ENCODE peak calls at places on chromosome 19, in six cellular contexts. T is heart left ventricle; P is CD8-positive, alpha-beta T cell; V is choroid plexus epithelial cell; O is CD4-positive, CD25-positive, alpha-beta regulatory T cell; N is ascending aorta. Q is an unnamed sample.

GRCh38 chr19:6947745-6948144 is 60.4 kb downstream of the ADGRE1 start:
- DNase-seq in N (no peak), T (no peak), O (no peak), V (peak), P (no peak), Q (peak)

GRCh38 chr19:35637165-35637564 is 4.4 kb upstream of the ETV2 start:
- DNase-seq in P (no peak), N (no peak), T (no peak), O (no peak), V (no peak), Q (no peak)

GRCh38 chr19:6724631-6725185 is 4.3 kb upstream of the C3 start:
- DNase-seq in O (no peak), P (no peak), T (no peak), V (no peak), N (no peak), Q (no peak)

GRCh38 chr19:38892841-38893240 is 6.6 kb downstream of the SIRT2 start:
- DNase-seq in T (no peak), N (no peak), O (no peak), P (no peak), V (no peak), Q (no peak)

GRCh38 chr19:16325671-16326400 is 1.2 kb downstream of the KLF2 start:
- DNase-seq in P (peak), T (peak), V (peak), N (no peak), O (peak), Q (no peak)

GRCh38 chr19:46841458-46842083 is 9.1 kb downstream of the AP2S1 start:
- DNase-seq in O (no peak), N (peak), P (no peak), T (peak), V (peak), Q (no peak)

GRCh38 chr19:44904426-44904994 is 1.1 kb upstream of the APOE start:
- DNase-seq in N (no peak), O (no peak), P (no peak), T (no peak), V (no peak), Q (no peak)

GRCh38 chr19:38388310-38389100 is at the start of gene SPRED3:
- DNase-seq in T (no peak), P (no peak), N (no peak), V (peak), O (no peak), Q (no peak)

GRCh38 chr19:15897738-15898276 is at the start of gene CYP4F2:
- DNase-seq in T (no peak), P (no peak), O (no peak), V (no peak), N (no peak), Q (no peak)

GRCh38 chr19:7242601-7243258 is 51.5 kb downstream of the INSR start:
- DNase-seq in P (no peak), T (no peak), N (peak), V (peak), O (no peak), Q (peak)

GRCh38 chr19:14449321-14449720 is 16.2 kb downstream of the PKN1 start:
- DNase-seq in T (no peak), P (no peak), O (no peak), N (no peak), V (no peak), Q (no peak)

GRCh38 chr19:45786533-45786894 is 4.2 kb upstream of the DMPK start:
- DNase-seq in N (no peak), O (no peak), T (no peak), P (no peak), V (no peak), Q (no peak)

GRCh38 chr19:48724796-48725753 is 5.5 kb upstream of the MAMSTR start:
- DNase-seq in P (no peak), V (peak), T (peak), N (peak), O (no peak), Q (peak)

GRCh38 chr19:48734625-48735024 is 5.8 kb downstream of the RASIP1 start:
- DNase-seq in P (no peak), O (no peak), V (no peak), N (no peak), T (no peak), Q (no peak)

GRCh38 chr19:48726573-48726972 is 7.0 kb upstream of the MAMSTR start:
- DNase-seq in P (no peak), V (no peak), T (no peak), N (no peak), O (no peak), Q (no peak)

GRCh38 chr19:48731452-48731851 is 9.0 kb downstream of the RASIP1 start:
- DNase-seq in T (no peak), O (no peak), V (no peak), N (no peak), P (no peak), Q (no peak)

GRCh38 chr19:48728882-48729645 is 9.5 kb upstream of the MAMSTR start:
- DNase-seq in V (peak), P (no peak), O (no peak), N (no peak), T (no peak), Q (no peak)
- H3K4me3 ChIP-seq in V (peak), P (no peak), O (no peak), N (no peak), T (no peak), Q (no peak)

GRCh38 chr19:17329768-17330545 is 4.7 kb downstream of the ANO8 start:
- DNase-seq in V (no peak), T (no peak), N (no peak), P (no peak), O (no peak), Q (no peak)

GRCh38 chr19:17330546-17331253 is 4.0 kb downstream of the ANO8 start:
- DNase-seq in N (no peak), P (no peak), T (no peak), V (no peak), O (no peak), Q (no peak)

GRCh38 chr19:17328517-17329060 is 6.1 kb downstream of the ANO8 start:
- DNase-seq in V (no peak), P (peak), O (peak), N (no peak), T (no peak), Q (no peak)

GRCh38 chr19:17327654-17328516 is 6.8 kb downstream of the ANO8 start:
- DNase-seq in P (peak), T (no peak), O (peak), N (no peak), V (peak), Q (no peak)

GRCh38 chr19:17329061-17329767 is 5.4 kb downstream of the ANO8 start:
- DNase-seq in O (no peak), V (no peak), N (no peak), T (no peak), P (no peak), Q (no peak)
- H3K4me3 ChIP-seq in O (no peak), V (no peak), N (no peak), T (no peak), P (peak), Q (no peak)

DNA sequence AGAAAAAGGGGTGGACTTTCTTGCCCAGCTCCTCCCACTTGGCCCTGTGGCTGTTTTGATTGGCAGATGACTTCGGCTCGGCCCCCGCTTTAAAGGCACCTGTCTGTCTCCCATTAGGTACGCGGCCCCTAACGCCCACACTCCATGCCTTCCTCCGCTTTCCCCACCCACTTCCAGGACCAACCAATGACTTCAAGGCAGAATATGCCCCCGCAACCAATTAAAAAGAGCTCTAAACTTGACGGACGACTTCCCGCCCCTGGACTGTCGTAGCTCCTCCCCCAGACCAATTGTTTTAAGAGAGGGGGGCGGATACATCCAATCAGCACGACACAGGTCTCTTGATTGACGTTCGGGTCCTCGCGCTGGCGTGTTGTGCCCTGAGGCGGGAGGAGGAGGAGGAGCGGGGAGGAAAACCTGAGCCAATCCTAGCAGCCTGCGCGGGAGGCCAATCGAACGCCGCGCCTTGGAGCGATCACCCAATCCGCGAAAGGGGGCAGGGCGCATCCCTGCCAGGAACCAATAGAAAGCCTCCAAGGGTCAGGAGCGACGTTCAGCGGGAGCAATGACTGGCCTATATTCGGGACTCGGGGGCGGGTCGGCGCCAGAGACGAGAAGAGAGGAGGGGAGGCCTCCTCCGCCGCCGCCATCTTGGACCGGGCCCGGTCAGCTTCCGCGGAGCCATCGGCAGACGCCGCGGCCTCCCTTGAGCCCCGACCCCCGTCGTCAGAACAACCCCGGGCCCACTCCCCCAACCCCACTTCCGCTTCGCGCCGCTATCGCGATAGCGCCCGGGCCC is at the start of gene CNOT3:
- DNase-seq in P (peak), V (peak), O (peak), N (peak), T (peak), Q (peak)
- H3K4me3 ChIP-seq in P (peak), V (peak), O (peak), N (peak), T (peak), Q (peak)

GRCh38 chr19:3510727-3511126 is 4.6 kb downstream of the FZR1 start:
- DNase-seq in T (no peak), P (no peak), N (no peak), O (no peak), V (no peak), Q (no peak)

GRCh38 chr19:3514930-3515329 is 8.8 kb downstream of the FZR1 start:
- DNase-seq in T (no peak), P (no peak), N (no peak), O (no peak), V (no peak), Q (no peak)

GRCh38 chr19:3511506-3512251 is 5.6 kb downstream of the FZR1 start:
- DNase-seq in O (no peak), T (no peak), N (no peak), V (no peak), P (no peak), Q (no peak)

GRCh38 chr19:3513198-3514140 is 7.4 kb downstream of the FZR1 start:
- DNase-seq in T (peak), O (no peak), P (no peak), N (no peak), V (no peak), Q (no peak)

DNA sequence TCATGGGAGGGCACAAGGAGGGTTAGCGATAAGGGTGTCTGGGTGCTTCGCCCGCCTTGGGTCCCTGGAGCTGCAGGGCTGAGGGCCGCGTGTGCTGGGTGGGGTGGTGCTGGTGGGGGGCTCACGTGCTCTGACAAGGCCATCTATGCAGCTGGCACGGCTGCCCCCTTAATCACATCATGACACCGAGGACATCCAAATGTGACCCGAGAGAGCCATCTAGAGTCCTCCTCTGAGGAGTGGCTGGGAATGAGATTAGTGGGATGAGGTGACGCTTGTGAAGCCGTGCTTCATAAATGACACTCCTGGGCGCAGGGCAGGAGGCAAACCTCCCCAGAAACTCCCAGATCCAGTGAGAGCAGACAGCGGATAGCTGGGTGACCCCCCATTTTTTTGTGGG is 6.5 kb downstream of the FZR1 start:
- DNase-seq in V (no peak), O (no peak), N (no peak), T (no peak), P (no peak), Q (no peak)
- H3K4me3 ChIP-seq in V (no peak), O (no peak), N (no peak), T (no peak), P (no peak), Q (no peak)

GRCh38 chr19:50555447-50556235 is 12.6 kb downstream of the LRRC4B start:
- DNase-seq in V (peak), O (no peak), N (no peak), P (no peak), T (peak), Q (no peak)

GRCh38 chr19:50558039-50558438 is 10.2 kb downstream of the LRRC4B start:
- DNase-seq in P (no peak), T (no peak), O (no peak), V (no peak), N (no peak), Q (no peak)

GRCh38 chr19:50556236-50557008 is 11.8 kb downstream of the LRRC4B start:
- DNase-seq in V (peak), T (peak), O (peak), N (peak), P (peak), Q (peak)

GRCh38 chr19:50558449-50558848 is 9.8 kb downstream of the LRRC4B start:
- DNase-seq in P (no peak), T (no peak), O (no peak), V (no peak), N (no peak), Q (no peak)

DNA sequence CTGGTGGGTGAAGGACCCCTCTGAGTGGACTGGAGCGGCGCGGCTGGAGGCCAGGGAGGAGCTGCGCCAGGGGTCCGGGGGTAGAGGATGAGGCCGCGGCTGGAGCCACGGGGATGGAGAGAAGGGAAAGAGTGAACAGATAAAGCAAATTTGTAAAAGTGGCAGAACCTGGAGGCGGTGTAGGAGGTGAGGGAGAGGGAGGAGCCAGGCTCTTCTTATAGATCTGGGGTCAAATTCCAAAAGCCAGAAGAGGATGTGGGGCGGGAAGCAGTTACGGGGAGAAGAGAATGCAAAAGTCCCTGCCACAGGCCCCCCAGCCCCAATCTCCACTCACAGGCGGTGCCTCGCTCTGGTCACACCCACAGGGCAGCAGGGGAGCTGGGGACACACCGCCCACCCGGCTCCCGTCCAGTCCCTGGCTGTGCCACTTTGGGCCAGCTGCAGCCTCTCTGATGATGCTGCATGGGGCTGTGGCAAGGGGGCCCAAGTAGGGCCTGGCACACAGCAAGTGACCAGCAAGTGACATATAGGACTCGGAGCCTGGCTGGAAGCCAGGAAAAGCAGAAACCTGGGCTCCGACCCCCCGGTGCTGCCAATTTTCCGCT is 11.1 kb downstream of the LRRC4B start:
- DNase-seq in O (no peak), V (no peak), N (no peak), P (no peak), T (no peak), Q (no peak)
- H3K4me3 ChIP-seq in O (no peak), V (no peak), N (peak), P (no peak), T (peak), Q (no peak)

GRCh38 chr19:5292843-5293606 is 47.6 kb downstream of the PTPRS start:
- DNase-seq in T (peak), N (peak), V (peak), P (peak), O (peak), Q (peak)

GRCh38 chr19:5292453-5292842 is 48.2 kb downstream of the PTPRS start:
- DNase-seq in V (no peak), P (peak), N (no peak), O (peak), T (no peak), Q (no peak)

GRCh38 chr19:5293607-5294089 is 47.0 kb downstream of the PTPRS start:
- DNase-seq in P (no peak), N (no peak), V (peak), T (no peak), O (no peak), Q (peak)

GRCh38 chr19:5290336-5291262 is 50.0 kb downstream of the PTPRS start:
- DNase-seq in T (no peak), P (no peak), N (no peak), O (no peak), V (no peak), Q (no peak)

DNA sequence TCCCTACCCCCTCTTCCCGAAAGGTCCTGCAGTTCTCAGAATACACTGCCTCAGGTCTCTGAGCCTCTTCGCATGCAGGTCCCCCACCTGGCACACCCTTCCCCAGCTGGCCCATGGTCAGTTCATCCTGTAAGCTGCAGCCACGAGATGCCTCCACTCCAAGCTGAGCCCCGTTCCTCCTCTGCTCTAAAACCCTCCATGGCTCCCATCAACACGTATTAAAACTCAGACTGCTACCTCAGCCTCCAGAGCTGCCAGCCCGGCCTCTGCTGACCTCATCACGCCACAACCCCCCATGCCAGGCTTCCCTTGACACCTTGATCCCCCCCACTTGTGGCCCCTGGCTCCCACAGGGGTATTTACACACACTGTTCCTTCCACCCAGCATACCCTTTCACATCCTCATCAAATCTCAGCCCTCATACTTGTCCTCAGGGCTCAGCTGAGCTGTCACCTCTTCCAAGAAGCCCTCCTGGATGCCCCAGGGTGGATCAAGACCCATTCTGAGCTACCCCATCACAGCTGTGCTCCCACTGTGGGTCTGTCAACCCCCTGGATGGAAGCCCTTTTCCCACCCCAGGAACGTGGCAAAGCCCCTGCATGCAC is 48.9 kb downstream of the PTPRS start:
- DNase-seq in T (no peak), P (no peak), O (no peak), V (no peak), N (no peak), Q (no peak)
- H3K4me3 ChIP-seq in T (peak), P (no peak), O (no peak), V (peak), N (peak), Q (peak)